ENCODE peak calls at places on chromosome 12, in five cellular contexts. X is Daoy, D is GM06990, E is HFFc6, I is activated T-helper 1 cell treated with Interleukin-2 at 50 U/mL for 16 hours. C is an unnamed sample.

GRCh38 chr12:33649992-33650391 is 210.4 kb upstream of the SYT10 start:
- DNase-seq in X (no peak), D (no peak), E (no peak), I (no peak), C (no peak)

GRCh38 chr12:49874142-49874897 is 29.4 kb downstream of the FAIM2 start:
- DNase-seq in X (no peak), D (no peak), E (no peak), I (no peak), C (no peak)

GRCh38 chr12:119036878-119037493 is 55.6 kb downstream of the SRRM4 start:
- DNase-seq in X (peak), D (no peak), E (no peak), I (no peak), C (peak)

GRCh38 chr12:22283006-22283506 is 51.5 kb downstream of the ST8SIA1 start:
- DNase-seq in X (peak), D (no peak), E (peak), I (no peak), C (no peak)

GRCh38 chr12:319116-319515 is 56.5 kb upstream of the SLC6A13 start:
- DNase-seq in X (no peak), D (no peak), E (no peak), I (no peak), C (no peak)

GRCh38 chr12:65306603-65307501 is 28.4 kb downstream of the MSRB3 start:
- DNase-seq in X (peak), D (peak), E (peak), I (no peak), C (peak)

GRCh38 chr12:103542078-103542477 is 45.0 kb upstream of the STAB2 start:
- DNase-seq in X (no peak), D (no peak), E (no peak), I (no peak), C (no peak)

GRCh38 chr12:30996255-30996654 is 69.7 kb downstream of the TSPAN11 start:
- DNase-seq in X (peak), D (no peak), E (no peak), I (no peak), C (no peak)

GRCh38 chr12:59383426-59383822 is 212.4 kb upstream of the SLC16A7 start:
- DNase-seq in X (no peak), D (no peak), E (peak), I (no peak), C (no peak)

GRCh38 chr12:127169321-127170270 is 1097.4 kb upstream of the TMEM132C start:
- DNase-seq in X (peak), D (no peak), E (peak), I (no peak), C (no peak)

GRCh38 chr12:76533331-76533730 is 26.2 kb downstream of the OSBPL8 start:
- DNase-seq in X (no peak), D (no peak), E (no peak), I (no peak), C (no peak)

GRCh38 chr12:123142948-123143752 is 7.7 kb downstream of the PITPNM2 start:
- DNase-seq in X (no peak), D (no peak), E (no peak), I (no peak), C (no peak)

GRCh38 chr12:91058821-91059220 is 997 bp upstream of the KERA start:
- DNase-seq in X (no peak), D (no peak), E (no peak), I (no peak), C (no peak)

GRCh38 chr12:31588976-31589375 is 2.0 kb downstream of the DENND5B start:
- DNase-seq in X (peak), D (no peak), E (no peak), I (no peak), C (no peak)

GRCh38 chr12:3885179-3886094 is 12.2 kb upstream of the PARP11 start:
- DNase-seq in X (peak), D (no peak), E (peak), I (no peak), C (peak)